ENCODE peak calls at places on chromosome 13, in eight cellular contexts. One of them, this sample, is unnamed.

GRCh38 chr13:41418027-41418426 is 39.3 kb upstream of the RGCC start:
- DNase-seq in HFFc6: no peak
- DNase-seq in CD14-positive monocyte: no peak
- DNase-seq in glutamatergic neuron: no peak
- DNase-seq in DND-41: no peak
- DNase-seq in astrocyte of the cerebellum: peak
- DNase-seq in AG09319: peak
- DNase-seq in WTC11: no peak
- DNase-seq in this sample: no peak

GRCh38 chr13:50366488-50367174 is 351.4 kb downstream of the KCNRG start:
- DNase-seq in HFFc6: no peak
- DNase-seq in WTC11: no peak
- DNase-seq in CD14-positive monocyte: no peak
- DNase-seq in AG09319: no peak
- DNase-seq in DND-41: no peak
- DNase-seq in astrocyte of the cerebellum: no peak
- DNase-seq in glutamatergic neuron: no peak
- DNase-seq in this sample: peak

GRCh38 chr13:110158201-110158600 is 148.8 kb downstream of the COL4A1 start:
- DNase-seq in HFFc6: no peak
- DNase-seq in CD14-positive monocyte: no peak
- DNase-seq in DND-41: no peak
- DNase-seq in AG09319: no peak
- DNase-seq in astrocyte of the cerebellum: no peak
- DNase-seq in glutamatergic neuron: no peak
- DNase-seq in WTC11: no peak
- DNase-seq in this sample: no peak

GRCh38 chr13:34589581-34589980 is 352.5 kb upstream of the NBEA start:
- DNase-seq in DND-41: no peak
- DNase-seq in HFFc6: no peak
- DNase-seq in glutamatergic neuron: no peak
- DNase-seq in astrocyte of the cerebellum: no peak
- DNase-seq in AG09319: no peak
- DNase-seq in WTC11: no peak
- DNase-seq in CD14-positive monocyte: no peak
- DNase-seq in this sample: no peak

GRCh38 chr13:49649244-49649962 is 21.1 kb downstream of the ARL11 start:
- DNase-seq in CD14-positive monocyte: no peak
- DNase-seq in HFFc6: peak
- DNase-seq in AG09319: no peak
- DNase-seq in astrocyte of the cerebellum: no peak
- DNase-seq in WTC11: no peak
- DNase-seq in glutamatergic neuron: no peak
- DNase-seq in DND-41: no peak
- DNase-seq in this sample: no peak

GRCh38 chr13:94073006-94073744 is 406.3 kb downstream of the DCT start:
- DNase-seq in HFFc6: peak
- DNase-seq in glutamatergic neuron: no peak
- DNase-seq in WTC11: no peak
- DNase-seq in DND-41: no peak
- DNase-seq in AG09319: peak
- DNase-seq in astrocyte of the cerebellum: peak
- DNase-seq in CD14-positive monocyte: no peak
- DNase-seq in this sample: no peak

GRCh38 chr13:44311011-44311481 is 62.6 kb upstream of the SERP2 start:
- DNase-seq in AG09319: no peak
- DNase-seq in DND-41: no peak
- DNase-seq in HFFc6: no peak
- DNase-seq in WTC11: no peak
- DNase-seq in glutamatergic neuron: no peak
- DNase-seq in astrocyte of the cerebellum: no peak
- DNase-seq in CD14-positive monocyte: no peak
- DNase-seq in this sample: no peak

GRCh38 chr13:101146101-101146898 is 270.0 kb downstream of the NALCN start:
- DNase-seq in CD14-positive monocyte: no peak
- DNase-seq in astrocyte of the cerebellum: no peak
- DNase-seq in glutamatergic neuron: no peak
- DNase-seq in WTC11: no peak
- DNase-seq in AG09319: no peak
- DNase-seq in HFFc6: peak
- DNase-seq in DND-41: no peak
- DNase-seq in this sample: no peak

GRCh38 chr13:64414381-64414780 is 2815.8 kb downstream of the PCDH9 start:
- DNase-seq in CD14-positive monocyte: no peak
- DNase-seq in HFFc6: no peak
- DNase-seq in AG09319: no peak
- DNase-seq in glutamatergic neuron: no peak
- DNase-seq in astrocyte of the cerebellum: no peak
- DNase-seq in DND-41: no peak
- DNase-seq in WTC11: no peak
- DNase-seq in this sample: no peak

GRCh38 chr13:48600374-48601364 is 53.1 kb upstream of the CYSLTR2 start:
- DNase-seq in CD14-positive monocyte: no peak
- DNase-seq in glutamatergic neuron: no peak
- DNase-seq in DND-41: peak
- DNase-seq in HFFc6: no peak
- DNase-seq in astrocyte of the cerebellum: peak
- DNase-seq in WTC11: no peak
- DNase-seq in AG09319: peak
- DNase-seq in this sample: no peak

GRCh38 chr13:44752184-44752583 is 176.1 kb upstream of the TSC22D1 start:
- DNase-seq in AG09319: no peak
- DNase-seq in astrocyte of the cerebellum: no peak
- DNase-seq in WTC11: no peak
- DNase-seq in CD14-positive monocyte: no peak
- DNase-seq in glutamatergic neuron: no peak
- DNase-seq in DND-41: no peak
- DNase-seq in HFFc6: no peak
- DNase-seq in this sample: no peak

GRCh38 chr13:23799945-23800344 is 89.3 kb downstream of the MIPEP start:
- DNase-seq in HFFc6: no peak
- DNase-seq in DND-41: peak
- DNase-seq in CD14-positive monocyte: no peak
- DNase-seq in AG09319: no peak
- DNase-seq in astrocyte of the cerebellum: no peak
- DNase-seq in WTC11: no peak
- DNase-seq in glutamatergic neuron: no peak
- DNase-seq in this sample: peak

GRCh38 chr13:83085186-83085900 is 796.9 kb downstream of the SLITRK1 start:
- DNase-seq in AG09319: peak
- DNase-seq in DND-41: no peak
- DNase-seq in astrocyte of the cerebellum: no peak
- DNase-seq in CD14-positive monocyte: no peak
- DNase-seq in WTC11: no peak
- DNase-seq in glutamatergic neuron: no peak
- DNase-seq in HFFc6: peak
- DNase-seq in this sample: no peak

GRCh38 chr13:108478179-108478578 is 151.2 kb upstream of the MYO16 start:
- DNase-seq in WTC11: no peak
- DNase-seq in HFFc6: no peak
- DNase-seq in astrocyte of the cerebellum: no peak
- DNase-seq in CD14-positive monocyte: no peak
- DNase-seq in AG09319: no peak
- DNase-seq in glutamatergic neuron: no peak
- DNase-seq in DND-41: no peak
- DNase-seq in this sample: no peak

GRCh38 chr13:27408074-27408473 is 16.3 kb upstream of the GTF3A start:
- DNase-seq in AG09319: no peak
- DNase-seq in CD14-positive monocyte: no peak
- DNase-seq in astrocyte of the cerebellum: no peak
- DNase-seq in HFFc6: no peak
- DNase-seq in WTC11: no peak
- DNase-seq in glutamatergic neuron: no peak
- DNase-seq in DND-41: no peak
- DNase-seq in this sample: no peak

GRCh38 chr13:48961379-48961778 is 14.3 kb upstream of the FNDC3A start:
- DNase-seq in DND-41: no peak
- DNase-seq in WTC11: no peak
- DNase-seq in AG09319: no peak
- DNase-seq in astrocyte of the cerebellum: no peak
- DNase-seq in CD14-positive monocyte: no peak
- DNase-seq in glutamatergic neuron: no peak
- DNase-seq in HFFc6: no peak
- DNase-seq in this sample: no peak

DNA sequence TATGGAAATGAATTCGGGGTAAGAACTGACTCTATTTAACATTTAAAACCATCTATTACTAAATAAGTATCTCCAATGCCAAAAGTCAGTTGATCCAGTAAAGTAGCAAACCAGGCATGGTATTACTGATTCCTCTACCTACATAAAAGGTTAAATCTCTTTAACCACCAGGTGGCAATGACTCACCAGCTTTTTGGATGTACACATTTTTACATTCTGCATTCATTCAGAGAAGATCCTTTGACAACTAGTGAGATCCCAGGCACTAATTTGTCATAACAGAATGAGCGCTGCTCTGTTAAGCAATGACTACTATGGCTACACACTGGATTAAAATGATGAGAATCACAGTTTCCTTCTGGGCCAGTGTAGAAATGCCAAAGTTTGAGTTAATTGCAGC is 329.8 kb upstream of the GPC6 start:
- DNase-seq in CD14-positive monocyte: no peak
- DNase-seq in glutamatergic neuron: no peak
- DNase-seq in WTC11: no peak
- DNase-seq in DND-41: no peak
- DNase-seq in HFFc6: no peak
- DNase-seq in AG09319: no peak
- DNase-seq in astrocyte of the cerebellum: peak
- DNase-seq in this sample: no peak
- TF ChIP-seq CTCF in CD14-positive monocyte: no peak
- TF ChIP-seq CTCF in glutamatergic neuron: peak
- TF ChIP-seq CTCF in WTC11: peak
- TF ChIP-seq CTCF in DND-41: no peak
- TF ChIP-seq CTCF in HFFc6: no peak
- TF ChIP-seq CTCF in AG09319: no peak
- TF ChIP-seq CTCF in astrocyte of the cerebellum: peak
- TF ChIP-seq CTCF in this sample: no peak

GRCh38 chr13:30115257-30115600 is 192.1 kb downstream of the KATNAL1 start:
- DNase-seq in HFFc6: no peak
- DNase-seq in astrocyte of the cerebellum: no peak
- DNase-seq in WTC11: no peak
- DNase-seq in CD14-positive monocyte: no peak
- DNase-seq in DND-41: no peak
- DNase-seq in AG09319: no peak
- DNase-seq in glutamatergic neuron: no peak
- DNase-seq in this sample: no peak
- TF ChIP-seq CTCF in HFFc6: peak
- TF ChIP-seq CTCF in astrocyte of the cerebellum: no peak
- TF ChIP-seq CTCF in WTC11: peak
- TF ChIP-seq CTCF in CD14-positive monocyte: peak
- TF ChIP-seq CTCF in DND-41: no peak
- TF ChIP-seq CTCF in AG09319: no peak
- TF ChIP-seq CTCF in glutamatergic neuron: no peak
- TF ChIP-seq CTCF in this sample: peak

DNA sequence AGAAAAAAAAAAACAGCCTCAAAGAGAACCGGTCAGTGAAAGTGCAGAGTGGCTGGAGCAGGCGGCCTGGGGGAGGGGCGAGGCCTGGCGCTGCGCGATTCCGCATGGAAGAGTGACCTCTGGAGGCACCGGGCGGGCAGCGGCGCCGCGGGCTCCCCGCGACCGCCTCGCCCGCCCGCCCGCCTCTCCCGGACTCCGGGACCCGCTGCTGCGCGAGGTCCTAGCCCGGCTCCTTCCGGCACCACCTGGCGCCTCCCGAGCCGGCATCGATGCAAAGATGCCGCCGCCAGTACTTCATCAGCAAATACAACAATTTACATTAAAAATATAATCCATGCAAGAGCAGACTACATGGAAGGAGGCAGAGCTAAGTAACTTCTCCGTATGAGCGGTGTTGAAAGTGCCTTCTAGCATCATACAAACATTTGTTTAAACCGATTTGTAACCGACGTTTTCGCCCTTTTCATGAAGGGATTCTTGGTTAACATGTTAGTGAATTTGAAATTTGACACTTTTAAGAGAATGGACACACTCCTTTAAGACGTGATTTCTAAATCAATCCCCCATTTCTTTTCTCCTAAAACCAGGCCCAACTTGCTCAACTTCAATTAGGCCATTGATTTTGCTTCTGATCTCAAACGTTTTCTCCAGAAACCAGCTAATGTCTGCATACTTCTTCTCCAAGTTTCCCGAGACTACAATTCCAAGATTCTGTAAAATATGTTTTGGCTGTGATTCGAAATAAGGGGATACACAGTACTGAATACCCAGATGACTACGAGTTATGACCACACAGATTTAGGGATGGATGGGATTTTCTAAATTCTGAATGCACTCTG is 2.1 kb downstream of the EFNB2 start:
- DNase-seq in DND-41: no peak
- DNase-seq in glutamatergic neuron: peak
- DNase-seq in CD14-positive monocyte: no peak
- DNase-seq in HFFc6: peak
- DNase-seq in WTC11: peak
- DNase-seq in AG09319: peak
- DNase-seq in astrocyte of the cerebellum: peak
- DNase-seq in this sample: peak
- TF ChIP-seq CTCF in DND-41: no peak
- TF ChIP-seq CTCF in glutamatergic neuron: peak
- TF ChIP-seq CTCF in CD14-positive monocyte: peak
- TF ChIP-seq CTCF in HFFc6: peak
- TF ChIP-seq CTCF in WTC11: peak
- TF ChIP-seq CTCF in AG09319: peak
- TF ChIP-seq CTCF in astrocyte of the cerebellum: peak
- TF ChIP-seq CTCF in this sample: no peak

GRCh38 chr13:33235564-33235963 is 50.0 kb downstream of the STARD13 start:
- DNase-seq in astrocyte of the cerebellum: no peak
- DNase-seq in CD14-positive monocyte: no peak
- DNase-seq in DND-41: no peak
- DNase-seq in AG09319: no peak
- DNase-seq in glutamatergic neuron: no peak
- DNase-seq in HFFc6: no peak
- DNase-seq in WTC11: no peak
- DNase-seq in this sample: no peak

GRCh38 chr13:33236021-33236420 is 49.5 kb downstream of the STARD13 start:
- DNase-seq in AG09319: no peak
- DNase-seq in HFFc6: peak
- DNase-seq in astrocyte of the cerebellum: no peak
- DNase-seq in WTC11: no peak
- DNase-seq in DND-41: no peak
- DNase-seq in glutamatergic neuron: no peak
- DNase-seq in CD14-positive monocyte: no peak
- DNase-seq in this sample: no peak

GRCh38 chr13:33232883-33233282 is 52.7 kb downstream of the STARD13 start:
- DNase-seq in AG09319: no peak
- DNase-seq in astrocyte of the cerebellum: no peak
- DNase-seq in DND-41: no peak
- DNase-seq in glutamatergic neuron: no peak
- DNase-seq in HFFc6: no peak
- DNase-seq in CD14-positive monocyte: no peak
- DNase-seq in WTC11: no peak
- DNase-seq in this sample: no peak

GRCh38 chr13:33233547-33233946 is 52.0 kb downstream of the STARD13 start:
- DNase-seq in DND-41: no peak
- DNase-seq in glutamatergic neuron: no peak
- DNase-seq in WTC11: no peak
- DNase-seq in CD14-positive monocyte: no peak
- DNase-seq in AG09319: no peak
- DNase-seq in astrocyte of the cerebellum: no peak
- DNase-seq in HFFc6: no peak
- DNase-seq in this sample: no peak

GRCh38 chr13:33235078-33235477 is 50.5 kb downstream of the STARD13 start:
- DNase-seq in CD14-positive monocyte: no peak
- DNase-seq in HFFc6: no peak
- DNase-seq in astrocyte of the cerebellum: no peak
- DNase-seq in glutamatergic neuron: no peak
- DNase-seq in DND-41: no peak
- DNase-seq in WTC11: no peak
- DNase-seq in AG09319: no peak
- DNase-seq in this sample: no peak
- TF ChIP-seq CTCF in CD14-positive monocyte: no peak
- TF ChIP-seq CTCF in HFFc6: no peak
- TF ChIP-seq CTCF in astrocyte of the cerebellum: no peak
- TF ChIP-seq CTCF in glutamatergic neuron: no peak
- TF ChIP-seq CTCF in DND-41: no peak
- TF ChIP-seq CTCF in WTC11: no peak
- TF ChIP-seq CTCF in AG09319: no peak
- TF ChIP-seq CTCF in this sample: no peak